ENCODE peak calls at places on chromosomes 13 and 19, in six cellular contexts. One of them, this sample, is unnamed.

GRCh38 chr19:36001605-36002004 is 6.6 kb downstream of the SDHAF1 start:
- DNase-seq in sigmoid colon: no peak
- DNase-seq in stomach: no peak
- DNase-seq in right lobe of liver: no peak
- DNase-seq in A549: no peak
- DNase-seq in IMR-90: no peak
- DNase-seq in this sample: no peak

GRCh38 chr13:73268306-73268705 is 209.5 kb downstream of the KLF5 start:
- DNase-seq in sigmoid colon: no peak
- DNase-seq in stomach: no peak
- DNase-seq in right lobe of liver: no peak
- DNase-seq in IMR-90: peak; percentile 65
- DNase-seq in A549: no peak
- DNase-seq in this sample: no peak

GRCh38 chr13:98216135-98216565 is 39.1 kb upstream of the RNF113B start:
- DNase-seq in right lobe of liver: no peak
- DNase-seq in sigmoid colon: no peak
- DNase-seq in stomach: peak; percentile 67
- DNase-seq in A549: peak; percentile 10
- DNase-seq in IMR-90: peak; percentile 93
- DNase-seq in this sample: no peak

GRCh38 chr13:97002581-97002980 is 8.3 kb upstream of the OXGR1 start:
- DNase-seq in A549: no peak
- DNase-seq in right lobe of liver: no peak
- DNase-seq in sigmoid colon: no peak
- DNase-seq in IMR-90: no peak
- DNase-seq in stomach: no peak
- DNase-seq in this sample: no peak

GRCh38 chr13:36918246-36919060 is 1.6 kb downstream of the SMAD9 start:
- DNase-seq in sigmoid colon: no peak
- DNase-seq in A549: no peak
- DNase-seq in IMR-90: peak; percentile 36
- DNase-seq in right lobe of liver: no peak
- DNase-seq in stomach: no peak
- DNase-seq in this sample: no peak

GRCh38 chr19:9958451-9958850 is 22.1 kb upstream of the OLFM2 start:
- DNase-seq in sigmoid colon: no peak
- DNase-seq in stomach: no peak
- DNase-seq in IMR-90: peak; percentile 91
- DNase-seq in A549: no peak
- DNase-seq in right lobe of liver: no peak
- DNase-seq in this sample: no peak

GRCh38 chr19:43504426-43505185 is at the start of gene PHLDB3:
- DNase-seq in IMR-90: peak; percentile 9
- DNase-seq in stomach: peak; percentile 50
- DNase-seq in right lobe of liver: peak; percentile 63
- DNase-seq in sigmoid colon: peak; percentile 76
- DNase-seq in A549: no peak
- DNase-seq in this sample: no peak

GRCh38 chr19:48249502-48250014 is 6.2 kb downstream of the CARD8 start:
- DNase-seq in stomach: peak; percentile 41
- DNase-seq in IMR-90: no peak
- DNase-seq in A549: no peak
- DNase-seq in sigmoid colon: peak; percentile 74
- DNase-seq in right lobe of liver: peak; percentile 64
- DNase-seq in this sample: peak; percentile 27

GRCh38 chr13:44792096-44792495 is 197.2 kb downstream of the NUFIP1 start:
- DNase-seq in IMR-90: no peak
- DNase-seq in A549: no peak
- DNase-seq in right lobe of liver: no peak
- DNase-seq in stomach: no peak
- DNase-seq in sigmoid colon: no peak
- DNase-seq in this sample: no peak

GRCh38 chr19:19261350-19262189 is 11.5 kb downstream of the TM6SF2 start:
- DNase-seq in IMR-90: no peak
- DNase-seq in sigmoid colon: no peak
- DNase-seq in right lobe of liver: no peak
- DNase-seq in A549: no peak
- DNase-seq in stomach: no peak
- DNase-seq in this sample: no peak

GRCh38 chr13:49502954-49503353 is 7.2 kb downstream of the PHF11 start:
- DNase-seq in A549: no peak
- DNase-seq in stomach: no peak
- DNase-seq in right lobe of liver: no peak
- DNase-seq in IMR-90: peak; percentile 77
- DNase-seq in sigmoid colon: peak; percentile 74
- DNase-seq in this sample: no peak

GRCh38 chr19:29851769-29852521 is 40.2 kb downstream of the CCNE1 start:
- DNase-seq in right lobe of liver: peak; percentile 7
- DNase-seq in sigmoid colon: peak; percentile 8
- DNase-seq in A549: no peak
- DNase-seq in stomach: no peak
- DNase-seq in IMR-90: no peak
- DNase-seq in this sample: no peak

GRCh38 chr19:28961772-28962500 is 251.0 kb downstream of the UQCRFS1 start:
- DNase-seq in right lobe of liver: no peak
- DNase-seq in stomach: no peak
- DNase-seq in IMR-90: peak; percentile 81
- DNase-seq in sigmoid colon: no peak
- DNase-seq in A549: no peak
- DNase-seq in this sample: no peak

GRCh38 chr19:34336781-34337271 is 28.2 kb upstream of the GPI start:
- DNase-seq in IMR-90: peak; percentile 47
- DNase-seq in A549: peak; percentile 51
- DNase-seq in right lobe of liver: no peak
- DNase-seq in stomach: no peak
- DNase-seq in sigmoid colon: no peak
- DNase-seq in this sample: no peak

GRCh38 chr19:33193864-33194362 is at the start of gene LRP3:
- DNase-seq in sigmoid colon: no peak
- DNase-seq in A549: peak; percentile 55
- DNase-seq in stomach: peak; percentile 52
- DNase-seq in right lobe of liver: no peak
- DNase-seq in IMR-90: peak; percentile 11
- DNase-seq in this sample: no peak

GRCh38 chr19:11480927-11481776 is at the start of gene ELAVL3:
- DNase-seq in right lobe of liver: no peak
- DNase-seq in IMR-90: no peak
- DNase-seq in A549: no peak
- DNase-seq in sigmoid colon: no peak
- DNase-seq in stomach: no peak
- DNase-seq in this sample: no peak

DNA sequence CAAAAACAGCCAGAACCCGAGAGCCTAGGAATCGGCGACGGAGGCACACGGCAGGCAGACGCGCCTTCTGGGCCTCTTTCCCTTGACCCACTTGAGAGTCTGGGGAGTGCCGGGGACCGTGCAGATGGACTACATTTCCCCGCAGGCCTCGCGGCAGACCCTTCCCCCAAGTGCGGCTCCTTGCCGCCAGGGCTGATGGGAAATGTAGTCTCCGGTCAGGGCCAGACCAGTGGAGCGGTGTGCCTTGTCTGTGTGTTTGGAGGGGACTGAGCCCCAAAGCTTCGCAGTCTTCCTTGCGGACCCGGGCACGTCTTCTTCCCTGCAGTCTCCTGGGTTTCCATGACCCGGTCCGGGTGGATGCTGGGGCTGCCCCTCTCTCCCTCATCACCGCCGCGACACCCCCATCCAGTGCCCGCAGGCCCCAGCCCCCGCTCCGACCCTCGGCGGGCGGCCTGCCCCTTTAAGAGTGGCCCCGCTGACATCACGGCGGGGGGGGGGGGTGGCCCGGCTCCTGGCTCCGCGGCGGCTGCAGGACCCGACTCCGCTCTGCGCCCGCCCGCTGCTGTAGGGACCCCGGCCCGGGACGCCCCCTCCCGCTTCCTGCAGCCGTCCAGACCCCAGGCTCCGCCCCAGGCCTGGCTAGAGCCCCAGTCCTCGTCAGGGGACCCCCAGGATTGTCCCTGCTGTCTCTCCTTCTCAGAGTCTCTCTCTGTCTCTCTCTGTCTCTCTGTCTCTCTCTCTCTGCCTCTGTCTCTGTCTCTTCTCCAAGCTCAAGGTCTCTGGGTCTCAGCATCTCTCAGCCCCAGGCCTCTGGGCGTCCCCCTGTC is 759 bp upstream of the CACNG7 start:
- DNase-seq in IMR-90: peak; percentile 40
- DNase-seq in sigmoid colon: no peak
- DNase-seq in right lobe of liver: no peak
- DNase-seq in A549: peak; percentile 85
- DNase-seq in stomach: peak; percentile 33
- DNase-seq in this sample: no peak
- TF ChIP-seq POLR2A in IMR-90: no peak
- TF ChIP-seq POLR2A in sigmoid colon: no peak
- TF ChIP-seq POLR2A in right lobe of liver: no peak
- TF ChIP-seq POLR2A in A549: no peak
- TF ChIP-seq POLR2A in stomach: no peak
- TF ChIP-seq POLR2A in this sample: no peak

GRCh38 chr19:45971260-45971902 is 2.3 kb downstream of the NOVA2 start:
- DNase-seq in A549: no peak
- DNase-seq in sigmoid colon: no peak
- DNase-seq in right lobe of liver: no peak
- DNase-seq in stomach: no peak
- DNase-seq in IMR-90: no peak
- DNase-seq in this sample: no peak
- H3K4me3 ChIP-seq in A549: no peak overlapping the region
- H3K4me3 ChIP-seq in sigmoid colon: no peak overlapping the region
- H3K4me3 ChIP-seq in right lobe of liver: no peak overlapping the region
- H3K4me3 ChIP-seq in stomach: peak overlapping the region; percentile 19
- H3K4me3 ChIP-seq in IMR-90: no peak overlapping the region
- H3K4me3 ChIP-seq in this sample: peak overlapping the region; percentile 57

GRCh38 chr19:55353803-55354697 is 469 bp downstream of the COX6B2 start:
- DNase-seq in IMR-90: peak; percentile 43
- DNase-seq in right lobe of liver: peak; percentile 76
- DNase-seq in stomach: peak; percentile 79
- DNase-seq in A549: peak; percentile 75
- DNase-seq in sigmoid colon: peak; percentile 81
- DNase-seq in this sample: no peak
- TF ChIP-seq POLR2A in IMR-90: no peak
- TF ChIP-seq POLR2A in right lobe of liver: no peak
- TF ChIP-seq POLR2A in stomach: no peak
- TF ChIP-seq POLR2A in A549: no peak
- TF ChIP-seq POLR2A in sigmoid colon: no peak
- TF ChIP-seq POLR2A in this sample: no peak

DNA sequence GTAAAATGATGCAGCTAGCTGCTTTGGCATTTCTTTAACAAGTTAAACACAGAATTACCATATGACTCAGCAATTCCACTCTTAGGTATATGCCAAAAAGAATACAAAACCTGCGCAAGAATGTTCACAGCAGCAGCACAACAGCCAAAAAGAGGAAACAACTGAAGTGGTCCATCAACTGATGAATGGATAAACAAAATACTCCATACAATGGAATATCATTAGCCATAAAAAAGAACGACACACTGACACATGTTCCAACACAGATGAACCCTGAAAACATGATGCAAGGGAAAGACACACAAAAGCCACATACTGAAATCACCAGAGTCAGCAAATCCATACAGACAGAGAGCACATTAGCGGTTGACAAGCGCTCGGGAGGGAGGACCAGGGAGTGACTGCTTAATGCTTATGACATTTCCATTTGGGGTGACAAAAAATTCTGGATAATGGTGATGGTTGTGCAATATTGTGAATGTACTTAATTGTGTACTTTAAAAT is 3.0 kb downstream of the PCID2 start:
- DNase-seq in A549: no peak
- DNase-seq in IMR-90: peak; percentile 65
- DNase-seq in stomach: no peak
- DNase-seq in right lobe of liver: no peak
- DNase-seq in sigmoid colon: no peak
- DNase-seq in this sample: no peak
- H3K4me3 ChIP-seq in A549: no peak overlapping the region
- H3K4me3 ChIP-seq in IMR-90: no peak overlapping the region
- H3K4me3 ChIP-seq in stomach: no peak overlapping the region
- H3K4me3 ChIP-seq in right lobe of liver: no peak overlapping the region
- H3K4me3 ChIP-seq in sigmoid colon: no peak overlapping the region
- H3K4me3 ChIP-seq in this sample: no peak overlapping the region

GRCh38 chr13:111511219-111511732 is 190.8 kb downstream of the TEX29 start:
- DNase-seq in A549: no peak
- DNase-seq in right lobe of liver: no peak
- DNase-seq in stomach: no peak
- DNase-seq in IMR-90: no peak
- DNase-seq in sigmoid colon: no peak
- DNase-seq in this sample: no peak

GRCh38 chr13:111513766-111514611 is 193.5 kb downstream of the TEX29 start:
- DNase-seq in A549: no peak
- DNase-seq in stomach: no peak
- DNase-seq in right lobe of liver: peak; percentile 48
- DNase-seq in IMR-90: no peak
- DNase-seq in sigmoid colon: no peak
- DNase-seq in this sample: no peak

GRCh38 chr13:111510502-111511218 is 190.2 kb downstream of the TEX29 start:
- DNase-seq in right lobe of liver: no peak
- DNase-seq in stomach: peak; percentile 4
- DNase-seq in A549: no peak
- DNase-seq in IMR-90: no peak
- DNase-seq in sigmoid colon: no peak
- DNase-seq in this sample: no peak

GRCh38 chr13:111511805-111512504 is 191.5 kb downstream of the TEX29 start:
- DNase-seq in IMR-90: no peak
- DNase-seq in A549: no peak
- DNase-seq in sigmoid colon: no peak
- DNase-seq in right lobe of liver: peak; percentile 39
- DNase-seq in stomach: no peak
- DNase-seq in this sample: no peak

DNA sequence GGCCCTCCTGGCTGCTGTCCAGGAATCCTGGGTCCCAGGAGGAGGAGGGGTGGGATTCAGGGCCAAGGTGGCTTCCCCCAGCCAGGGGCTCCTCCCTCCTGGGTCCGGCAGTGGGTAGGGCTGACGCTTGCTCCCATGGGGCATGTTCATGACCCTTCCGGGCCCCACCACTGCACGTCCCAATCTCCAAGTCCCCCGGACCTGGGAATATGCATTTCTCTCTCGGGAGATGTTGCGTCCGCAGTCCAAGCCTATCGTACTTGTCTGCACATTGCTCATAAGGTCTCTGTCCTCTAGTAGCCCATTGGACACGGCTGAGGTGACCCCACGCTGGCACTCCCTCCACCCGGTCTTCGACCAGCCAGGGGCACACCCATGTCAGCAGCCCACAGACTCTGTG is 192.3 kb downstream of the TEX29 start:
- DNase-seq in stomach: no peak
- DNase-seq in A549: no peak
- DNase-seq in IMR-90: no peak
- DNase-seq in sigmoid colon: no peak
- DNase-seq in right lobe of liver: peak; percentile 40
- DNase-seq in this sample: no peak
- TF ChIP-seq POLR2A in stomach: no peak
- TF ChIP-seq POLR2A in A549: no peak
- TF ChIP-seq POLR2A in IMR-90: no peak
- TF ChIP-seq POLR2A in sigmoid colon: no peak
- TF ChIP-seq POLR2A in right lobe of liver: no peak
- TF ChIP-seq POLR2A in this sample: no peak

DNA sequence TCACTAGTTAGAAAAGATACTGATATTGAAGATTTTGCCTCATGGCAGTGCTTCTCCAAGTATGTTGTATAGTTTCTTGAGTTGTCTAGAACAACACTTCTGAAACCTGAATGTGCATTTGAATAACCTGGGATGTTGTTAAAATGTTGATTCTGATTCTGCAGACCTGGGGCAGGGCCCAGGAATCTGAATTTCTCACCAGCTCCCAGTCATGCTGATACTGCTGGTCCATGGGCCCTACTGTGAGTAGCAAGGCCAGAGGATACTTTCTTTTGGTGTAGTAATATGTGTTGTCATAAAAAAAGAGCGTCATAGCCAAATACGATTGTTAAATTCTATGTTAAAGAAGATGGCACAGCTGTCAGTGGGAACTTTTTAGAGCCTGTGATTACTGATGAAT is 41.6 kb upstream of the C1QTNF9 start:
- DNase-seq in right lobe of liver: no peak
- DNase-seq in A549: no peak
- DNase-seq in sigmoid colon: no peak
- DNase-seq in stomach: no peak
- DNase-seq in IMR-90: no peak
- DNase-seq in this sample: no peak
- H3K4me3 ChIP-seq in right lobe of liver: no peak overlapping the region
- H3K4me3 ChIP-seq in A549: no peak overlapping the region
- H3K4me3 ChIP-seq in sigmoid colon: no peak overlapping the region
- H3K4me3 ChIP-seq in stomach: peak overlapping the region; percentile 21
- H3K4me3 ChIP-seq in IMR-90: no peak overlapping the region
- H3K4me3 ChIP-seq in this sample: no peak overlapping the region

This sample was measured in gastrocnemius medialis.